ENCODE peak calls at places on chromosomes 3 and 15, in six cellular contexts. H is iris pigment epithelial cell, C is neural crest cell, P is ascending aorta, R is choroid plexus epithelial cell, U is NCI-H1092 treated with DMSO at 0.1 percent for 48 hours. T is an unnamed sample.

GRCh38 chr3:75192065-75192658 is 472.0 kb upstream of the FRG2C start:
- DNase-seq in C (peak), R (peak), P (no peak), U (no peak), H (peak), T (no peak)

GRCh38 chr3:83928391-83928790 is 1030.4 kb upstream of the CADM2 start:
- DNase-seq in U (no peak), R (peak), P (no peak), C (no peak), H (peak), T (no peak)

GRCh38 chr3:52313774-52314188 is 2.3 kb upstream of the DNAH1 start:
- DNase-seq in C (no peak), H (peak), P (peak), U (no peak), R (peak), T (no peak)

GRCh38 chr3:42529463-42529862 is 27.0 kb downstream of the VIPR1 start:
- DNase-seq in P (no peak), H (no peak), R (no peak), U (no peak), C (no peak), T (no peak)

GRCh38 chr3:57164606-57165573 is at the start of gene IL17RD:
- DNase-seq in H (peak), R (peak), P (no peak), U (peak), C (peak), T (no peak)

GRCh38 chr3:47295322-47295721 is 12.6 kb downstream of the KLHL18 start:
- DNase-seq in C (no peak), P (no peak), U (no peak), R (no peak), H (no peak), T (no peak)

GRCh38 chr15:40103124-40103858 is 5.4 kb downstream of the BMF start:
- DNase-seq in P (peak), H (peak), R (peak), C (no peak), U (peak), T (peak)

GRCh38 chr3:154081305-154081704 is 39.9 kb upstream of the ARHGEF26 start:
- DNase-seq in R (no peak), C (no peak), U (no peak), P (no peak), H (no peak), T (no peak)

GRCh38 chr15:92780816-92781215 is 119.3 kb upstream of the CHD2 start:
- DNase-seq in R (no peak), U (peak), H (no peak), C (no peak), P (no peak), T (no peak)

GRCh38 chr15:40151991-40152390 is 8.9 kb upstream of the BUB1B start:
- DNase-seq in P (no peak), U (no peak), H (no peak), C (no peak), R (no peak), T (no peak)

GRCh38 chr3:24477090-24477656 is 17.5 kb downstream of the THRB start:
- DNase-seq in R (no peak), P (no peak), C (no peak), H (no peak), U (no peak), T (no peak)

GRCh38 chr3:154224366-154224765 is 99.9 kb downstream of the DHX36 start:
- DNase-seq in U (no peak), C (no peak), P (no peak), H (no peak), R (no peak), T (no peak)

GRCh38 chr15:96273317-96274086 is 57.0 kb upstream of the NR2F2 start:
- DNase-seq in H (peak), C (no peak), R (peak), P (no peak), U (no peak), T (no peak)

GRCh38 chr15:31323627-31324026 is 3.0 kb upstream of the KLF13 start:
- DNase-seq in P (no peak), U (no peak), C (no peak), R (no peak), H (no peak), T (no peak)

GRCh38 chr3:29721789-29722188 is 440.9 kb downstream of the RBMS3 start:
- DNase-seq in R (peak), C (no peak), H (peak), P (no peak), U (no peak), T (no peak)

GRCh38 chr3:103919327-103919726 is 1447.4 kb upstream of the ALCAM start:
- DNase-seq in R (peak), H (no peak), C (no peak), U (no peak), P (no peak), T (no peak)

GRCh38 chr15:60004846-60005351 is 788 bp downstream of the FOXB1 start:
- DNase-seq in U (peak), P (no peak), R (peak), C (no peak), H (no peak), T (no peak)

GRCh38 chr15:88238618-88239430 is 17.7 kb downstream of the NTRK3 start:
- DNase-seq in P (no peak), R (peak), C (no peak), H (peak), U (no peak), T (no peak)

GRCh38 chr15:67543348-67543718 is 830 bp downstream of the MAP2K5 start:
- DNase-seq in C (no peak), U (no peak), R (peak), H (no peak), P (no peak), T (no peak)

GRCh38 chr3:48280883-48281282 is 40.0 kb downstream of the ZNF589 start:
- DNase-seq in U (no peak), R (no peak), C (no peak), H (no peak), P (no peak), T (no peak)

GRCh38 chr15:73996939-73997338 is 2.4 kb downstream of the PML start:
- DNase-seq in C (no peak), R (peak), P (no peak), H (peak), U (no peak), T (peak)

GRCh38 chr3:38950585-38950984 is 101.2 kb downstream of the SCN11A start:
- DNase-seq in U (no peak), C (no peak), H (no peak), P (no peak), R (no peak), T (no peak)

GRCh38 chr3:186307594-186307993 is 54.4 kb downstream of the DGKG start:
- DNase-seq in U (no peak), H (peak), C (peak), P (no peak), R (peak), T (no peak)

GRCh38 chr3:108940568-108941285 is 13.0 kb downstream of the GUCA1C start:
- DNase-seq in C (no peak), R (no peak), H (no peak), U (no peak), P (no peak), T (no peak)

GRCh38 chr3:55206000-55206399 is 278.1 kb upstream of the LRTM1 start:
- DNase-seq in C (no peak), U (no peak), P (no peak), H (no peak), R (peak), T (no peak)

GRCh38 chr3:78079514-78079913 is 1039.6 kb downstream of the ROBO2 start:
- DNase-seq in P (no peak), H (no peak), U (no peak), C (no peak), R (no peak), T (no peak)

GRCh38 chr3:124263168-124263567 is 271.2 kb upstream of the ROPN1 start:
- DNase-seq in H (peak), R (peak), C (no peak), P (no peak), U (no peak), T (no peak)

GRCh38 chr3:78861156-78861555 is 906.6 kb downstream of the ROBO1 start:
- DNase-seq in P (no peak), R (no peak), C (no peak), U (no peak), H (no peak), T (no peak)

GRCh38 chr3:159897331-159898075 is 91.1 kb upstream of the IL12A start:
- DNase-seq in P (no peak), H (peak), U (no peak), C (no peak), R (peak), T (no peak)

GRCh38 chr3:46985588-46985987 is 6.1 kb downstream of the NBEAL2 start:
- DNase-seq in H (no peak), C (no peak), P (no peak), R (no peak), U (no peak), T (no peak)

GRCh38 chr3:11507719-11508118 is 136.0 kb downstream of the VGLL4 start:
- DNase-seq in P (no peak), H (peak), R (no peak), C (no peak), U (no peak), T (no peak)

GRCh38 chr3:152574461-152575079 is 260.4 kb upstream of the P2RY1 start:
- DNase-seq in H (peak), P (no peak), U (peak), R (peak), C (peak), T (no peak)

GRCh38 chr3:189664311-189664710 is 33.1 kb downstream of the TP63 start:
- DNase-seq in C (no peak), U (no peak), H (peak), R (peak), P (no peak), T (no peak)

GRCh38 chr3:127840671-127841070 is 18.4 kb upstream of the MGLL start:
- DNase-seq in P (no peak), C (no peak), U (no peak), R (no peak), H (no peak), T (no peak)

GRCh38 chr3:126152931-126153694 is 27.3 kb downstream of the ALDH1L1 start:
- DNase-seq in H (no peak), R (no peak), U (no peak), P (no peak), C (no peak), T (no peak)

T was measured in DMS79.